ENCODE peak calls at places on chromosomes 12 and 14, in five cellular contexts. M is psoas muscle, Z is adrenal gland, O is vagina, G is neural progenitor cell. T is an unnamed sample. For H3K4me1, the result is how much of the 10 kb centered on the place peaks cover.

GRCh38 chr12:93793983-93794382 is 116.8 kb downstream of the CRADD start:
- DNase-seq in M (no peak), Z (no peak), O (no peak), G (no peak), T (no peak)

GRCh38 chr14:90500665-90501370 is 104.0 kb downstream of the CALM1 start:
- DNase-seq in M (peak), Z (no peak), O (no peak), G (peak), T (no peak)

GRCh38 chr12:25819713-25820112 is 138.8 kb upstream of the RASSF8 start:
- DNase-seq in M (no peak), Z (no peak), O (no peak), G (no peak), T (no peak)

GRCh38 chr14:31926123-31926522 is 151.0 kb upstream of the ARHGAP5 start:
- DNase-seq in M (no peak), Z (no peak), O (no peak), G (peak), T (no peak)

GRCh38 chr12:34393086-34393820 is 371.0 kb downstream of the ALG10 start:
- DNase-seq in M (peak), Z (peak), O (peak), G (no peak), T (peak)

GRCh38 chr12:50132505-50133135 is 20.6 kb downstream of the COX14 start:
- DNase-seq in M (no peak), Z (no peak), O (no peak), G (peak), T (no peak)

GRCh38 chr12:67263416-67263960 is 5.7 kb upstream of the CAND1 start:
- DNase-seq in M (no peak), Z (no peak), O (no peak), G (no peak), T (no peak)

GRCh38 chr12:85676816-85677749 is 159.1 kb downstream of the RASSF9 start:
- DNase-seq in M (no peak), Z (no peak), O (no peak), G (no peak), T (no peak)

GRCh38 chr14:34981743-34982420 is 910 bp upstream of the SRP54 start:
- DNase-seq in M (no peak), Z (peak), O (no peak), G (peak), T (peak)

GRCh38 chr14:105059035-105059916 is 6.0 kb downstream of the GPR132 start:
- DNase-seq in M (peak), Z (peak), O (no peak), G (peak), T (no peak)

GRCh38 chr14:90439874-90440442 is 43.1 kb downstream of the CALM1 start:
- DNase-seq in M (no peak), Z (no peak), O (no peak), G (peak), T (no peak)

GRCh38 chr12:64656429-64656828 is 46.1 kb downstream of the RASSF3 start:
- DNase-seq in M (no peak), Z (no peak), O (no peak), G (no peak), T (no peak)

GRCh38 chr12:121718653-121719239 is 6.2 kb downstream of the TMEM120B start:
- DNase-seq in M (peak), Z (no peak), O (no peak), G (no peak), T (no peak)

GRCh38 chr12:38465020-38465419 is 148.4 kb downstream of the ALG10B start:
- DNase-seq in M (no peak), Z (no peak), O (no peak), G (no peak), T (no peak)

GRCh38 chr14:103630364-103631108 is 1.5 kb downstream of the KLC1 start:
- DNase-seq in M (no peak), Z (no peak), O (no peak), G (no peak), T (no peak)

GRCh38 chr14:55556929-55557623 is 22.9 kb upstream of the KTN1 start:
- DNase-seq in M (peak), Z (peak), O (no peak), G (peak), T (peak)

GRCh38 chr14:35797796-35798195 is 11.3 kb downstream of the RALGAPA1 start:
- DNase-seq in M (no peak), Z (no peak), O (no peak), G (no peak), T (no peak)

GRCh38 chr12:76866146-76866545 is 12.7 kb downstream of the CSRP2 start:
- DNase-seq in M (no peak), Z (no peak), O (no peak), G (peak), T (no peak)

GRCh38 chr14:88005050-88005481 is at the start of gene GPR65:
- DNase-seq in M (no peak), Z (no peak), O (no peak), G (no peak), T (no peak)

GRCh38 chr14:104657114-104657524 is 32.3 kb upstream of the INF2 start:
- DNase-seq in M (no peak), Z (no peak), O (no peak), G (no peak), T (no peak)

GRCh38 chr12:29781705-29782266 is 2.0 kb downstream of the TMTC1 start:
- DNase-seq in M (no peak), Z (no peak), O (no peak), G (no peak), T (no peak)

GRCh38 chr12:79673334-79673733 is 17.4 kb downstream of the PAWR start:
- DNase-seq in M (no peak), Z (no peak), O (no peak), G (peak), T (no peak)

GRCh38 chr12:622420-622819 is 40.8 kb downstream of the NINJ2 start:
- DNase-seq in M (no peak), Z (no peak), O (no peak), G (no peak), T (no peak)

GRCh38 chr14:23097786-23098185 is 2.5 kb downstream of the C14orf119 start:
- DNase-seq in M (no peak), Z (no peak), O (peak), G (no peak), T (peak)

GRCh38 chr12:114152890-114153289 is 186.8 kb upstream of the RBM19 start:
- DNase-seq in M (no peak), Z (no peak), O (no peak), G (no peak), T (no peak)

GRCh38 chr14:79972230-79972629 is 239.1 kb downstream of the DIO2 start:
- DNase-seq in M (no peak), Z (no peak), O (no peak), G (no peak), T (no peak)

GRCh38 chr12:66438601-66439000 is 136.3 kb downstream of the HELB start:
- DNase-seq in M (no peak), Z (no peak), O (no peak), G (no peak), T (no peak)

GRCh38 chr12:108854055-108854452 is 3.3 kb downstream of the SSH1 start:
- DNase-seq in M (no peak), Z (no peak), O (no peak), G (no peak), T (no peak)
- H3K4me1 ChIP-seq in M (half or more), Z (under half), O (half or more), G (under half), T (under half)

GRCh38 chr14:75005357-75005756 is 2.6 kb downstream of the EIF2B2 start:
- DNase-seq in M (no peak), Z (no peak), O (no peak), G (no peak), T (no peak)
- H3K27ac ChIP-seq in M (no peak), Z (no peak), O (no peak), G (no peak), T (no peak)

DNA sequence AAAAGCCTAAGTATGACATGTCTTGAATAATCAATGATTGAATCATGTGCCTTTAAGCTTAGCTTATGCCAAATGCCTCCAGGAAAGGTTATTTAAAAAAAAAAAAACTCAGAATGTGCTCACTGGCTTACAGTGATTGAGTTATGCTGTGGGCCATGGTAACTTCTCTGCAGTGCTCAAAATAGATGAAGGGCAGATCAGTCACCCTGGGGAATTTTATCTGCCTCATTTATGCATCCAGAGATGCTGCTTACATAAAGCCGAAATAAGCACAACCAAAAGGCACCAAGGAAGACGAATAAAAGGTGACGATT is 118.7 kb upstream of the MDM1 start:
- DNase-seq in M (no peak), Z (no peak), O (no peak), G (no peak), T (no peak)
- H3K4me3 ChIP-seq in M (no peak), Z (no peak), O (no peak), G (no peak), T (no peak)

GRCh38 chr12:54428050-54429013 is 9.3 kb upstream of the ITGA5 start:
- DNase-seq in M (no peak), Z (no peak), O (no peak), G (no peak), T (peak)
- H3K4me1 ChIP-seq in M (under half), Z (under half), O (half or more), G (under half), T (under half)

T was measured in aorta.